ENCODE peak calls at places on chromosomes 5 and 9, in four cellular contexts. O, T, F and E are unnamed samples.

GRCh38 chr5:72541501-72542235 is 34.5 kb upstream of the ZNF366 start:
- DNase-seq in O (no peak), T (no peak), F (no peak), E (no peak)

GRCh38 chr9:88258587-88258986 is 120.3 kb upstream of the SPATA31C2 start:
- DNase-seq in O (no peak), F (no peak), T (no peak), E (no peak)

GRCh38 chr5:90096415-90097081 is 313.0 kb downstream of the CETN3 start:
- DNase-seq in O (no peak), T (no peak), F (peak; percentile 79), E (no peak)

GRCh38 chr9:124220551-124221451 is 36.9 kb upstream of the NEK6 start:
- DNase-seq in T (peak; percentile 81), F (no peak), O (no peak), E (no peak)

GRCh38 chr5:43635374-43635773 is 32.4 kb downstream of the NNT start:
- DNase-seq in F (no peak), O (no peak), T (no peak), E (no peak)

GRCh38 chr9:124771867-124772621 is 933 bp upstream of the NR6A1 start:
- DNase-seq in T (peak; percentile 79), F (peak; percentile 78), O (peak; percentile 34), E (no peak)

GRCh38 chr9:37923796-37924430 is 20.0 kb upstream of the SLC25A51 start:
- DNase-seq in F (no peak), T (no peak), O (no peak), E (no peak)

GRCh38 chr9:101706929-101707328 is 31.5 kb downstream of the GRIN3A start:
- DNase-seq in O (no peak), F (no peak), T (no peak), E (no peak)

GRCh38 chr5:55172051-55172899 is 702 bp downstream of the CDC20B start:
- DNase-seq in O (peak; percentile 86), F (peak; percentile 55), T (peak; percentile 64), E (peak; percentile 78)

GRCh38 chr5:537098-537497 is 12.8 kb upstream of the SLC9A3 start:
- DNase-seq in F (no peak), T (no peak), O (no peak), E (no peak)

GRCh38 chr5:42791151-42791550 is 20.5 kb downstream of the SELENOP start:
- DNase-seq in O (no peak), T (no peak), F (no peak), E (no peak)

GRCh38 chr5:139792218-139792617 is 3.4 kb upstream of the PSD2 start:
- DNase-seq in T (no peak), F (no peak), O (no peak), E (no peak)

GRCh38 chr9:2026598-2026997 is 11.5 kb downstream of the SMARCA2 start:
- DNase-seq in F (no peak), O (peak; percentile 44), T (no peak), E (peak; percentile 71)

GRCh38 chr9:112194969-112195431 is 19.9 kb upstream of the SUSD1 start:
- DNase-seq in T (no peak), F (no peak), O (no peak), E (no peak)

GRCh38 chr5:110335361-110336046 is 391.0 kb downstream of the TMEM232 start:
- DNase-seq in F (no peak), T (no peak), O (no peak), E (no peak)

GRCh38 chr5:167987490-167988270 is 303.8 kb upstream of the WWC1 start:
- DNase-seq in F (no peak), O (no peak), T (no peak), E (no peak)

GRCh38 chr5:71969464-71969863 is 137.8 kb upstream of the MAP1B start:
- DNase-seq in T (no peak), O (no peak), F (no peak), E (no peak)

GRCh38 chr5:98777295-98777694 is 3.8 kb downstream of the RGMB start:
- DNase-seq in O (no peak), F (no peak), T (no peak), E (no peak)

GRCh38 chr5:112757468-112758208 is 20.0 kb downstream of the APC start:
- DNase-seq in F (no peak), T (no peak), O (peak; percentile 71), E (peak; percentile 52)

GRCh38 chr5:156706631-156707030 is 143.5 kb upstream of the PPP1R2B start:
- DNase-seq in O (no peak), T (no peak), F (no peak), E (no peak)

GRCh38 chr9:116279230-116279629 is 125.6 kb downstream of the PAPPA start:
- DNase-seq in F (peak; percentile 97), O (no peak), T (no peak), E (no peak)

GRCh38 chr9:130962418-130963316 is 23.6 kb upstream of the FIBCD1 start:
- DNase-seq in F (peak; percentile 90), T (no peak), O (no peak), E (no peak)

GRCh38 chr5:137254695-137255094 is 244.4 kb downstream of the SPOCK1 start:
- DNase-seq in O (no peak), T (no peak), F (no peak), E (no peak)

GRCh38 chr9:14769235-14769580 is 46.7 kb upstream of the CER1 start:
- DNase-seq in F (no peak), T (no peak), O (peak; percentile 2), E (no peak)

GRCh38 chr9:125410522-125410894 is 148.9 kb downstream of the GAPVD1 start:
- DNase-seq in O (no peak), T (no peak), F (no peak), E (no peak)

GRCh38 chr9:134215709-134216448 is 51.5 kb upstream of the RNU6ATAC start:
- DNase-seq in O (no peak), F (peak; percentile 56), T (no peak), E (no peak)

GRCh38 chr5:150497274-150497988 is 10.5 kb upstream of the NDST1 start:
- DNase-seq in F (peak; percentile 95), T (no peak), O (no peak), E (no peak)

GRCh38 chr9:130296783-130297055 is 31.2 kb downstream of the HMCN2 start:
- DNase-seq in O (no peak), F (no peak), T (no peak), E (no peak)

GRCh38 chr5:43191740-43192557 is at the start of gene NIM1K:
- DNase-seq in T (peak; percentile 49), O (peak; percentile 36), F (peak; percentile 59), E (peak; percentile 18)

GRCh38 chr5:139271201-139272027 is 22.1 kb upstream of the MATR3 start:
- DNase-seq in O (no peak), F (peak; percentile 61), T (no peak), E (no peak)

GRCh38 chr5:155049569-155050383 is 36.2 kb downstream of the KIF4B start:
- DNase-seq in F (no peak), O (peak; percentile 2), T (no peak), E (no peak)

GRCh38 chr9:16449331-16449730 is 421.1 kb downstream of the BNC2 start:
- DNase-seq in T (no peak), O (no peak), F (no peak), E (no peak)

GRCh38 chr5:173916233-173916632 is 28.1 kb downstream of the CPEB4 start:
- DNase-seq in O (no peak), T (no peak), F (no peak), E (no peak)
- H3K4me3 ChIP-seq in O (no peak overlapping the region), T (no peak overlapping the region), F (no peak overlapping the region), E (no peak overlapping the region)

GRCh38 chr9:132478353-132478752 is 68.3 kb downstream of the CFAP77 start:
- DNase-seq in O (no peak), T (no peak), F (no peak), E (no peak)
- H3K4me1 ChIP-seq in O (no peaks in the 10 kb centered on the region), T (no peaks in the 10 kb centered on the region), F (no peaks in the 10 kb centered on the region), E (no peaks in the 10 kb centered on the region)

GRCh38 chr5:177085985-177086917 is at the start of gene FGFR4:
- DNase-seq in T (peak; percentile 91), F (peak; percentile 79), O (peak; percentile 57), E (no peak)
- H3K27me3 ChIP-seq in T (no peaks in the 10 kb centered on the region), F (peaks cover 10% of the 10 kb centered on the region), O (peaks cover 5% of the 10 kb centered on the region), E (no peaks in the 10 kb centered on the region)

DNA sequence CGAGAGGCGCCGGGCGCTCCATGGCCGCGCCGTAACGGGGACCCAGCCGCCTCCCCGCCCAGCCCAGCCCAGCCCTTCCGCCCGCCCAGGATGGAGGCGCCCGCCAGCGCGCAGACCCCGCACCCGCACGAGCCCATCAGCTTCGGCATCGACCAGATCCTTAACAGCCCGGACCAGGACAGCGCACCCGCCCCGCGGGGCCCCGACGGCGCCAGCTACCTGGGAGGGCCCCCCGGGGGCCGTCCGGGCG is 153 bp downstream of the TLX3 start:
- DNase-seq in T (no peak), F (no peak), O (no peak), E (no peak)
- H3K4me3 ChIP-seq in T (no peak overlapping the region), F (no peak overlapping the region), O (no peak overlapping the region), E (no peak overlapping the region)

GRCh38 chr5:17256171-17256570 is 38.7 kb downstream of the BASP1 start:
- DNase-seq in F (no peak), T (no peak), O (no peak), E (no peak)

GRCh38 chr5:17258429-17258828 is 41.0 kb downstream of the BASP1 start:
- DNase-seq in T (no peak), F (no peak), O (no peak), E (no peak)

GRCh38 chr5:17255471-17256016 is 38.1 kb downstream of the BASP1 start:
- DNase-seq in T (no peak), O (no peak), F (no peak), E (no peak)

GRCh38 chr5:17256839-17257238 is 39.4 kb downstream of the BASP1 start:
- DNase-seq in T (no peak), F (no peak), O (no peak), E (no peak)

GRCh38 chr5:17257705-17258273 is 40.4 kb downstream of the BASP1 start:
- DNase-seq in O (no peak), F (no peak), T (peak; percentile 25), E (no peak)
- H3K4me1 ChIP-seq in O (no peaks in the 10 kb centered on the region), F (peaks cover 72% of the 10 kb centered on the region), T (peaks cover 12% of the 10 kb centered on the region), E (no peaks in the 10 kb centered on the region)

DNA sequence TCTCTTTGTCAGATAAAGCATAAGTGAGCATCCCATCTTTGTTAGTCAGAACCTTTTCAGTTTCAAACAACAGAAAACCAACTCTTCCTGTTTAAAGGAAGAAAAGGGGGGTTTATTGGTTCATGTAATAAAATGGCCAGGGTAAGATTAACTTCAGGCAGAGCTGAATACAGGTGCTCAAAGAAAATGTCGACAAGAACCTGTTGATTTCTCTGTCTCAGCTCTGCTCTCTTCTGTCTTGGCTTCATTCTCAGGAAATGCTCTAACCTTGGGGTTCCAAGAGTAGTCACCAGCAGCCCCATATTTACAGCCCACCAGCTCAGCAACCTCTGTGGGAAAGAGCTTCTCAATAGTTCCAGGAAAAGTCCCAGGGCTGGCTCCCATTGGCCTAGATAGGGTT is 25.2 kb downstream of the KCNIP1 start:
- DNase-seq in O (no peak), T (no peak), F (no peak), E (no peak)
- H3K27me3 ChIP-seq in O (no peaks in the 10 kb centered on the region), T (no peaks in the 10 kb centered on the region), F (no peaks in the 10 kb centered on the region), E (no peaks in the 10 kb centered on the region)

GRCh38 chr5:176809544-176810083 is 745 bp upstream of the UNC5A start:
- DNase-seq in T (no peak), F (no peak), O (no peak), E (no peak)
- H3K4me3 ChIP-seq in T (no peak overlapping the region), F (peak overlapping the region; percentile 8), O (no peak overlapping the region), E (no peak overlapping the region)

DNA sequence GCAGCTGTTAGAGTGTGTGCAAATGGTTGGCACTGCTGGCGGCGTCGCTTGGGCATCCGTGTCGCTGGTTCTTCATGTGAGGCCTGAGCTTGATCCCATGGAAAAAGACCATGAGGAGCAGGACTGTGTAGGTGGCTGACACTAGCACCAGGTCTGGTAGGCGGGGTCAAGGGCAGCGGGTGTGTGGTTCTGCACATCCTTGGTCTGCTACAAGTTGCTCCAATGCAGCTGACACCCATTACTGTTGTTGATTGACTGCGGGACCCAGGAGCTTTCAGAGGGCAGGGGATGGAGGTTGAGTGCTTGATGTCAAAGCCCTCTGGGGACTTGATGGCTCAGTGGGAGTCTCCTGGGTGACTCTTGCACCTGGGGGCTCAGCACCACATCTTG is 29.0 kb upstream of the PITX1 start:
- DNase-seq in F (no peak), T (no peak), O (no peak), E (no peak)
- H3K4me1 ChIP-seq in F (no peaks in the 10 kb centered on the region), T (no peaks in the 10 kb centered on the region), O (no peaks in the 10 kb centered on the region), E (no peaks in the 10 kb centered on the region)